ENCODE peak calls at places on chromosomes 5 and 9, in five cellular contexts. One of them, this sample, is unnamed.

GRCh38 chr9:136482046-136482792 is 621 bp downstream of the SEC16A start:
- DNase-seq in bronchial epithelial cell: peak; percentile 28
- DNase-seq in astrocyte of the spinal cord: peak; percentile 38
- DNase-seq in lower lobe of right lung: no peak
- DNase-seq in AG10803: peak; percentile 47
- DNase-seq in this sample: peak; percentile 82

GRCh38 chr9:27272103-27272502 is 24.8 kb downstream of the EQTN start:
- DNase-seq in bronchial epithelial cell: no peak
- DNase-seq in astrocyte of the spinal cord: no peak
- DNase-seq in lower lobe of right lung: no peak
- DNase-seq in AG10803: no peak
- DNase-seq in this sample: no peak

GRCh38 chr5:124052201-124052600 is 540.2 kb downstream of the CSNK1G3 start:
- DNase-seq in bronchial epithelial cell: no peak
- DNase-seq in astrocyte of the spinal cord: no peak
- DNase-seq in lower lobe of right lung: no peak
- DNase-seq in AG10803: no peak
- DNase-seq in this sample: no peak

GRCh38 chr9:127837346-127837745 is 17.1 kb downstream of the ENG start:
- DNase-seq in bronchial epithelial cell: no peak
- DNase-seq in astrocyte of the spinal cord: peak; percentile 25
- DNase-seq in lower lobe of right lung: no peak
- DNase-seq in AG10803: no peak
- DNase-seq in this sample: no peak

GRCh38 chr9:16704489-16705111 is 165.9 kb downstream of the BNC2 start:
- DNase-seq in bronchial epithelial cell: no peak
- DNase-seq in astrocyte of the spinal cord: no peak
- DNase-seq in lower lobe of right lung: no peak
- DNase-seq in AG10803: peak; percentile 81
- DNase-seq in this sample: peak; percentile 79

GRCh38 chr9:100595391-100596199 is 17.7 kb downstream of the CAVIN4 start:
- DNase-seq in bronchial epithelial cell: peak; percentile 56
- DNase-seq in astrocyte of the spinal cord: peak; percentile 71
- DNase-seq in lower lobe of right lung: no peak
- DNase-seq in AG10803: peak; percentile 51
- DNase-seq in this sample: no peak

GRCh38 chr9:98430535-98430934 is 175.1 kb upstream of the TBC1D2 start:
- DNase-seq in bronchial epithelial cell: no peak
- DNase-seq in astrocyte of the spinal cord: no peak
- DNase-seq in lower lobe of right lung: no peak
- DNase-seq in AG10803: peak; percentile 35
- DNase-seq in this sample: no peak

GRCh38 chr9:70865471-70865870 is 255.9 kb downstream of the TRPM3 start:
- DNase-seq in bronchial epithelial cell: no peak
- DNase-seq in astrocyte of the spinal cord: no peak
- DNase-seq in lower lobe of right lung: no peak
- DNase-seq in AG10803: no peak
- DNase-seq in this sample: no peak

GRCh38 chr9:127128341-127129072 is 6.1 kb upstream of the ANGPTL2 start:
- DNase-seq in bronchial epithelial cell: peak; percentile 96
- DNase-seq in astrocyte of the spinal cord: peak; percentile 22
- DNase-seq in lower lobe of right lung: no peak
- DNase-seq in AG10803: peak; percentile 58
- DNase-seq in this sample: no peak

GRCh38 chr9:125409217-125409636 is 147.6 kb downstream of the GAPVD1 start:
- DNase-seq in bronchial epithelial cell: no peak
- DNase-seq in astrocyte of the spinal cord: no peak
- DNase-seq in lower lobe of right lung: no peak
- DNase-seq in AG10803: no peak
- DNase-seq in this sample: no peak

GRCh38 chr5:55160493-55161209 is 680 bp downstream of the GPX8 start:
- DNase-seq in bronchial epithelial cell: peak; percentile 85
- DNase-seq in astrocyte of the spinal cord: peak; percentile 95
- DNase-seq in lower lobe of right lung: no peak
- DNase-seq in AG10803: peak; percentile 96
- DNase-seq in this sample: peak; percentile 79

GRCh38 chr5:14668247-14668646 is 3.7 kb downstream of the OTULIN start:
- DNase-seq in bronchial epithelial cell: peak; percentile 31
- DNase-seq in astrocyte of the spinal cord: no peak
- DNase-seq in lower lobe of right lung: no peak
- DNase-seq in AG10803: no peak
- DNase-seq in this sample: no peak

GRCh38 chr5:40041452-40041851 is 616.7 kb upstream of the DAB2 start:
- DNase-seq in bronchial epithelial cell: peak; percentile 80
- DNase-seq in astrocyte of the spinal cord: peak; percentile 7
- DNase-seq in lower lobe of right lung: no peak
- DNase-seq in AG10803: no peak
- DNase-seq in this sample: no peak

GRCh38 chr9:135410831-135411473 is 68.6 kb upstream of the PPP1R26 start:
- DNase-seq in bronchial epithelial cell: no peak
- DNase-seq in astrocyte of the spinal cord: no peak
- DNase-seq in lower lobe of right lung: no peak
- DNase-seq in AG10803: no peak
- DNase-seq in this sample: peak; percentile 38

GRCh38 chr9:123493627-123494026 is 137.6 kb downstream of the CRB2 start:
- DNase-seq in bronchial epithelial cell: no peak
- DNase-seq in astrocyte of the spinal cord: no peak
- DNase-seq in lower lobe of right lung: no peak
- DNase-seq in AG10803: no peak
- DNase-seq in this sample: no peak

GRCh38 chr5:81694726-81695125 is 56.2 kb downstream of the SSBP2 start:
- DNase-seq in bronchial epithelial cell: no peak
- DNase-seq in astrocyte of the spinal cord: no peak
- DNase-seq in lower lobe of right lung: no peak
- DNase-seq in AG10803: no peak
- DNase-seq in this sample: no peak

DNA sequence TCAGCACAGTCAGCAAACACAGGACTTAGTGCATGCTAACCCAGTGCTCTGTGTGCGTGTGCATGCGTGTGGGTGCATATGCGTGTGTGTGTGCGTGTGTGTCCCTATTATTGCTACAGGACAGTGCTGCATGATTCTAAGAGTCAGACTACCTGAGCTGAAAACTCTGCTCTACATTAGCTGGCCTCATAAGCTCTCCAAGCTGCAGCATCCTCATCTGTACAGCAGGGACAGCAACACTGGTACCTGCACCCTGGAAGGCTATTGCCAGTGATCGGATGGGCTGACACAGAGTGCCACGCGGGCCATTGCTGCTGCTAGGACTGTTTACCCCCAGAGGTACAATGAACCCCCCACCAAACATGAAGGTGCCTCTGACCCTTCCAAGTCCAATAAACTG is 1.2 kb downstream of the ADAMTS12 start:
- DNase-seq in bronchial epithelial cell: no peak
- DNase-seq in astrocyte of the spinal cord: peak; percentile 56
- DNase-seq in lower lobe of right lung: no peak
- DNase-seq in AG10803: peak; percentile 38
- DNase-seq in this sample: no peak
- TF ChIP-seq CTCF in bronchial epithelial cell: no peak
- TF ChIP-seq CTCF in astrocyte of the spinal cord: peak; percentile 53
- TF ChIP-seq CTCF in lower lobe of right lung: no peak
- TF ChIP-seq CTCF in AG10803: peak; percentile 51
- TF ChIP-seq CTCF in this sample: no peak

GRCh38 chr9:131706608-131706970 is 33.3 kb downstream of the RAPGEF1 start:
- DNase-seq in bronchial epithelial cell: no peak
- DNase-seq in astrocyte of the spinal cord: no peak
- DNase-seq in lower lobe of right lung: no peak
- DNase-seq in AG10803: no peak
- DNase-seq in this sample: no peak

GRCh38 chr9:131701789-131702337 is 38.0 kb downstream of the RAPGEF1 start:
- DNase-seq in bronchial epithelial cell: peak; percentile 48
- DNase-seq in astrocyte of the spinal cord: peak; percentile 22
- DNase-seq in lower lobe of right lung: no peak
- DNase-seq in AG10803: no peak
- DNase-seq in this sample: no peak

GRCh38 chr9:131704988-131705387 is 34.9 kb downstream of the RAPGEF1 start:
- DNase-seq in bronchial epithelial cell: no peak
- DNase-seq in astrocyte of the spinal cord: no peak
- DNase-seq in lower lobe of right lung: no peak
- DNase-seq in AG10803: no peak
- DNase-seq in this sample: no peak

GRCh38 chr9:131702911-131703310 is 37.0 kb downstream of the RAPGEF1 start:
- DNase-seq in bronchial epithelial cell: peak; percentile 46
- DNase-seq in astrocyte of the spinal cord: no peak
- DNase-seq in lower lobe of right lung: no peak
- DNase-seq in AG10803: no peak
- DNase-seq in this sample: no peak

GRCh38 chr9:131704195-131704983 is 35.5 kb downstream of the RAPGEF1 start:
- DNase-seq in bronchial epithelial cell: peak; percentile 65
- DNase-seq in astrocyte of the spinal cord: no peak
- DNase-seq in lower lobe of right lung: no peak
- DNase-seq in AG10803: no peak
- DNase-seq in this sample: no peak
- H3K4me3 ChIP-seq in bronchial epithelial cell: no peak overlapping the region
- H3K4me3 ChIP-seq in astrocyte of the spinal cord: no peak overlapping the region
- H3K4me3 ChIP-seq in lower lobe of right lung: no peak overlapping the region
- H3K4me3 ChIP-seq in AG10803: no peak overlapping the region
- H3K4me3 ChIP-seq in this sample: no peak overlapping the region

GRCh38 chr9:129343697-129344375 is 165.8 kb upstream of the IER5L start:
- DNase-seq in bronchial epithelial cell: no peak
- DNase-seq in astrocyte of the spinal cord: no peak
- DNase-seq in lower lobe of right lung: peak; percentile 91
- DNase-seq in AG10803: no peak
- DNase-seq in this sample: peak; percentile 80
- TF ChIP-seq CTCF in bronchial epithelial cell: no peak
- TF ChIP-seq CTCF in astrocyte of the spinal cord: no peak
- TF ChIP-seq CTCF in lower lobe of right lung: no peak
- TF ChIP-seq CTCF in AG10803: no peak
- TF ChIP-seq CTCF in this sample: no peak

DNA sequence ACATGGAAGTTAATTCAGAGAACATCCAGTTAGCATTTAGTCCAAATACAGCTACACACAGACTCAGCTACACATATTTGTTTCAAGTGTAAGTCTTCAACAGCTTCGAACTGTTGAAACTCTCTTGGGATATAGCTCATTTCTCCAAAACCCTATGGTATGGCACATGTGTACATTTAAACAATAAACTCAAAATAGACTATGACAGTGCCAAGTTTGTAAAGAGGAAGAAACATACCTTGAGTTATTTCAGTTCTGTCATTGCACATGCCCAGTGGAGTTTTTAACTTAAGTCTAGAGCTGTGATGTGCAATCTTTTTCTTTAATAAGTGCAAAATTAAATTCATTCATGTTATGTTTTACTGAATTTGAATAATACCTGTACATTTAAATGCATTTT is 155.1 kb upstream of the RAI14 start:
- DNase-seq in bronchial epithelial cell: no peak
- DNase-seq in astrocyte of the spinal cord: no peak
- DNase-seq in lower lobe of right lung: no peak
- DNase-seq in AG10803: no peak
- DNase-seq in this sample: no peak
- H3K4me3 ChIP-seq in bronchial epithelial cell: no peak overlapping the region
- H3K4me3 ChIP-seq in astrocyte of the spinal cord: no peak overlapping the region
- H3K4me3 ChIP-seq in lower lobe of right lung: no peak overlapping the region
- H3K4me3 ChIP-seq in AG10803: no peak overlapping the region
- H3K4me3 ChIP-seq in this sample: no peak overlapping the region

GRCh38 chr9:75000835-75001234 is 27.3 kb downstream of the CARNMT1 start:
- DNase-seq in bronchial epithelial cell: no peak
- DNase-seq in astrocyte of the spinal cord: no peak
- DNase-seq in lower lobe of right lung: no peak
- DNase-seq in AG10803: no peak
- DNase-seq in this sample: no peak

GRCh38 chr9:75001719-75002421 is 26.2 kb downstream of the CARNMT1 start:
- DNase-seq in bronchial epithelial cell: peak; percentile 81
- DNase-seq in astrocyte of the spinal cord: peak; percentile 90
- DNase-seq in lower lobe of right lung: no peak
- DNase-seq in AG10803: peak; percentile 87
- DNase-seq in this sample: no peak

GRCh38 chr9:75002422-75003023 is 25.6 kb downstream of the CARNMT1 start:
- DNase-seq in bronchial epithelial cell: no peak
- DNase-seq in astrocyte of the spinal cord: no peak
- DNase-seq in lower lobe of right lung: no peak
- DNase-seq in AG10803: no peak
- DNase-seq in this sample: no peak
- TF ChIP-seq CTCF in bronchial epithelial cell: no peak
- TF ChIP-seq CTCF in astrocyte of the spinal cord: no peak
- TF ChIP-seq CTCF in lower lobe of right lung: no peak
- TF ChIP-seq CTCF in AG10803: no peak
- TF ChIP-seq CTCF in this sample: no peak

GRCh38 chr5:73450041-73450598 is 1.5 kb upstream of the FOXD1 start:
- DNase-seq in bronchial epithelial cell: no peak
- DNase-seq in astrocyte of the spinal cord: peak; percentile 20
- DNase-seq in lower lobe of right lung: no peak
- DNase-seq in AG10803: no peak
- DNase-seq in this sample: no peak

GRCh38 chr5:73451218-73452130 is 2.9 kb upstream of the FOXD1 start:
- DNase-seq in bronchial epithelial cell: no peak
- DNase-seq in astrocyte of the spinal cord: peak; percentile 69
- DNase-seq in lower lobe of right lung: peak; percentile 72
- DNase-seq in AG10803: peak; percentile 68
- DNase-seq in this sample: no peak

GRCh38 chr5:73448451-73449136 is at the start of gene FOXD1:
- DNase-seq in bronchial epithelial cell: peak; percentile 63
- DNase-seq in astrocyte of the spinal cord: peak; percentile 99
- DNase-seq in lower lobe of right lung: peak; percentile 53
- DNase-seq in AG10803: peak; percentile 99
- DNase-seq in this sample: no peak

GRCh38 chr5:73452215-73452614 is 3.6 kb upstream of the FOXD1 start:
- DNase-seq in bronchial epithelial cell: no peak
- DNase-seq in astrocyte of the spinal cord: no peak
- DNase-seq in lower lobe of right lung: no peak
- DNase-seq in AG10803: no peak
- DNase-seq in this sample: no peak

GRCh38 chr5:73450672-73451217 is 2.2 kb upstream of the FOXD1 start:
- DNase-seq in bronchial epithelial cell: no peak
- DNase-seq in astrocyte of the spinal cord: peak; percentile 51
- DNase-seq in lower lobe of right lung: no peak
- DNase-seq in AG10803: no peak
- DNase-seq in this sample: no peak
- H3K4me3 ChIP-seq in bronchial epithelial cell: no peak overlapping the region
- H3K4me3 ChIP-seq in astrocyte of the spinal cord: peak overlapping the region; percentile 56
- H3K4me3 ChIP-seq in lower lobe of right lung: no peak overlapping the region
- H3K4me3 ChIP-seq in AG10803: peak overlapping the region; percentile 70
- H3K4me3 ChIP-seq in this sample: peak overlapping the region; percentile 45

DNA sequence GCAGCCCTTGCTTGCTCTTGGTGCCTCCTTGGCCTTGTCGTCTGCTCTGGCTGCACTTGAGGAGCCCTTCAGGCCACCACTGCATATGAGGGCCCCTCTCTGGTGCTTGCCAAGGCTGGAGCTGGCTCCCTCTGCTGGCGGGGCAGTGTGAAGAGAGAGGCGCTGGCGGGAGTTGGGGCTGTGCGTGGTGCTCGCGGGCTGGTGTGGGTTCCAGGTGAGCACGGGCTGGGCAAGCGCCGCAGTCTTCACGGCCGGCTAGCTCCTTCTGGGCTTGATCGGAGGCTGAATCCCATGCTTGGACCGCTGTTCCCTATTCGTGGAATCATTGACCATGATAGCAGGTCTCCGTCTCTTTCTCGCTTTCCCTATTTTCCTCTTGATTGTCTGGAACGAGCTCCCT is 56.5 kb downstream of the XRCC4 start:
- DNase-seq in bronchial epithelial cell: no peak
- DNase-seq in astrocyte of the spinal cord: no peak
- DNase-seq in lower lobe of right lung: no peak
- DNase-seq in AG10803: no peak
- DNase-seq in this sample: no peak
- TF ChIP-seq CTCF in bronchial epithelial cell: no peak
- TF ChIP-seq CTCF in astrocyte of the spinal cord: no peak
- TF ChIP-seq CTCF in lower lobe of right lung: no peak
- TF ChIP-seq CTCF in AG10803: no peak
- TF ChIP-seq CTCF in this sample: no peak

GRCh38 chr9:35606726-35607125 is 1.7 kb downstream of the TESK1 start:
- DNase-seq in bronchial epithelial cell: no peak
- DNase-seq in astrocyte of the spinal cord: no peak
- DNase-seq in lower lobe of right lung: no peak
- DNase-seq in AG10803: no peak
- DNase-seq in this sample: peak; percentile 55
- H3K4me3 ChIP-seq in bronchial epithelial cell: no peak overlapping the region
- H3K4me3 ChIP-seq in astrocyte of the spinal cord: no peak overlapping the region
- H3K4me3 ChIP-seq in lower lobe of right lung: peak overlapping the region; percentile 83
- H3K4me3 ChIP-seq in AG10803: peak overlapping the region; percentile 28
- H3K4me3 ChIP-seq in this sample: peak overlapping the region; percentile 91

This sample was measured in coronary artery.